ENCODE peak calls at places on chromosomes 5 and 9, in nine cellular contexts. T is endothelial cell of umbilical vein, Q is tibial nerve, N is PC-9, E is heart right ventricle, U is psoas muscle, B is foreskin keratinocyte, G is stomach, O is gastrocnemius medialis. I is an unnamed sample.
A peak's percentile ranks its signal among the peaks of the same experiment; 100 is the strongest.

GRCh38 chr5:59328801-59329296 is 564.7 kb downstream of the PDE4D start:
- DNase-seq in T (peak; percentile 85), Q (no peak), N (no peak), E (peak; percentile 20), U (peak; percentile 69), B (no peak), G (no peak), O (no peak), I (peak; percentile 91)

GRCh38 chr9:679462-679861 is 162.0 kb upstream of the DMRT1 start:
- DNase-seq in T (no peak), Q (no peak), N (no peak), E (no peak), U (no peak), B (no peak), G (no peak), O (no peak), I (no peak)

GRCh38 chr5:98341038-98341710 is 432.3 kb upstream of the RGMB start:
- DNase-seq in T (no peak), Q (no peak), N (no peak), E (no peak), U (no peak), B (peak; percentile 71), G (no peak), O (no peak), I (no peak)

GRCh38 chr5:142888469-142889085 is 118.4 kb downstream of the ARHGAP26 start:
- DNase-seq in T (peak; percentile 55), Q (no peak), N (peak; percentile 50), E (no peak), U (no peak), B (no peak), G (no peak), O (no peak), I (peak; percentile 40)

GRCh38 chr5:137201876-137202275 is 297.2 kb downstream of the SPOCK1 start:
- DNase-seq in T (no peak), Q (no peak), N (no peak), E (no peak), U (no peak), B (no peak), G (no peak), O (peak; percentile 27), I (no peak)

GRCh38 chr5:128085413-128085812 is 1.8 kb downstream of the SLC12A2 start:
- DNase-seq in T (no peak), Q (no peak), N (no peak), E (no peak), U (no peak), B (no peak), G (no peak), O (no peak), I (no peak)

GRCh38 chr9:112278152-112278551 is 55.3 kb downstream of the PTBP3 start:
- DNase-seq in T (no peak), Q (no peak), N (no peak), E (no peak), U (no peak), B (no peak), G (no peak), O (no peak), I (no peak)

GRCh38 chr5:27592231-27592630 is 553.8 kb upstream of the CDH9 start:
- DNase-seq in T (no peak), Q (no peak), N (no peak), E (no peak), U (no peak), B (peak; percentile 18), G (no peak), O (no peak), I (no peak)

GRCh38 chr5:172276214-172276613 is 7.3 kb downstream of the UBTD2 start:
- DNase-seq in T (no peak), Q (no peak), N (peak; percentile 88), E (no peak), U (no peak), B (no peak), G (no peak), O (no peak), I (no peak)

GRCh38 chr5:72646467-72646866 is 139.3 kb upstream of the ZNF366 start:
- DNase-seq in T (no peak), Q (no peak), N (no peak), E (no peak), U (no peak), B (no peak), G (no peak), O (no peak), I (no peak)

GRCh38 chr9:31520301-31521085 is 864.0 kb upstream of the ACO1 start:
- DNase-seq in T (no peak), Q (no peak), N (no peak), E (no peak), U (no peak), B (no peak), G (no peak), O (no peak), I (no peak)

GRCh38 chr9:124615100-124615742 is 108.0 kb upstream of the NR5A1 start:
- DNase-seq in T (no peak), Q (no peak), N (no peak), E (no peak), U (no peak), B (no peak), G (no peak), O (no peak), I (no peak)

GRCh38 chr9:109098221-109098959 is 21.4 kb downstream of the TMEM245 start:
- DNase-seq in T (peak; percentile 97), Q (no peak), N (peak; percentile 75), E (no peak), U (no peak), B (no peak), G (no peak), O (peak; percentile 58), I (peak; percentile 78)

GRCh38 chr9:98087420-98088354 is 31.2 kb downstream of the NANS start:
- DNase-seq in T (peak; percentile 76), Q (no peak), N (no peak), E (peak; percentile 46), U (peak; percentile 64), B (peak; percentile 65), G (peak; percentile 59), O (no peak), I (no peak)

GRCh38 chr9:106864533-106865143 is 1.7 kb downstream of the ZNF462 start:
- DNase-seq in T (peak; percentile 56), Q (no peak), N (no peak), E (no peak), U (no peak), B (no peak), G (no peak), O (no peak), I (peak; percentile 34)

GRCh38 chr9:110405858-110406443 is 68.3 kb upstream of the TXNDC8 start:
- DNase-seq in T (no peak), Q (no peak), N (no peak), E (no peak), U (no peak), B (no peak), G (no peak), O (no peak), I (no peak)
- H3K27me3 ChIP-seq in T (no peaks in the 10 kb centered on the region), Q (no peaks in the 10 kb centered on the region), N (no peaks in the 10 kb centered on the region), E (no peaks in the 10 kb centered on the region), U (no peaks in the 10 kb centered on the region), B (peaks cover 35% of the 10 kb centered on the region), G (no peaks in the 10 kb centered on the region), O (no peaks in the 10 kb centered on the region), I (peaks cover 5% of the 10 kb centered on the region)

DNA sequence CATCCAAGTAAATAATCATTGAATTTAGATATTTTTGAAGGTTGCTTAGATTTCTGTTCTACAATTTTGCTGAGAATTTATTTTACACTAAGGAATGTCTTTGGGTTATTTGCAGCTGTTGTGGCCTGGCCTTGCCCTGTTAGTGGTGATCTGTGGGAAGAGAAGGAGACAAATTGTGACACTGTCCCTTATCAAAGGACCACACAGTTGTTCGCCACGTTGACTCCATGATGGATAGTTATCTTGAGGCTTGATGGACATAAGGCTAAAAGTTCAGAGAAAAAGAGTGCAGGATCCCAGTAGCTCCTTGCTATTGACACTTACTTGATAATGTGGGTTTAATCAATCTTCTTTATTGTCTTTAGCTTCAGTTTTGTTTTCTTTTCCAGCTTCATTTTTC is 186.6 kb upstream of the MEF2C start:
- DNase-seq in T (no peak), Q (no peak), N (no peak), E (no peak), U (no peak), B (no peak), G (no peak), O (no peak), I (peak; percentile 79)
- H3K4me1 ChIP-seq in T (no peaks in the 10 kb centered on the region), Q (no peaks in the 10 kb centered on the region), N (no peaks in the 10 kb centered on the region), E (no peaks in the 10 kb centered on the region), U (peaks cover 16% of the 10 kb centered on the region), B (no peaks in the 10 kb centered on the region), G (no peaks in the 10 kb centered on the region), O (peaks cover 18% of the 10 kb centered on the region), I (peaks cover 51% of the 10 kb centered on the region)

GRCh38 chr5:64340293-64340692 is 165.5 kb upstream of the RGS7BP start:
- DNase-seq in T (no peak), Q (no peak), N (no peak), E (no peak), U (no peak), B (peak; percentile 37), G (no peak), O (no peak), I (no peak)

GRCh38 chr5:64347308-64347707 is 158.5 kb upstream of the RGS7BP start:
- DNase-seq in T (peak; percentile 14), Q (no peak), N (no peak), E (no peak), U (no peak), B (no peak), G (no peak), O (no peak), I (no peak)

GRCh38 chr5:64339776-64340175 is 166.0 kb upstream of the RGS7BP start:
- DNase-seq in T (no peak), Q (no peak), N (no peak), E (no peak), U (no peak), B (peak; percentile 43), G (no peak), O (no peak), I (no peak)

GRCh38 chr5:64344501-64344900 is 161.3 kb upstream of the RGS7BP start:
- DNase-seq in T (no peak), Q (no peak), N (no peak), E (no peak), U (no peak), B (no peak), G (no peak), O (no peak), I (no peak)

DNA sequence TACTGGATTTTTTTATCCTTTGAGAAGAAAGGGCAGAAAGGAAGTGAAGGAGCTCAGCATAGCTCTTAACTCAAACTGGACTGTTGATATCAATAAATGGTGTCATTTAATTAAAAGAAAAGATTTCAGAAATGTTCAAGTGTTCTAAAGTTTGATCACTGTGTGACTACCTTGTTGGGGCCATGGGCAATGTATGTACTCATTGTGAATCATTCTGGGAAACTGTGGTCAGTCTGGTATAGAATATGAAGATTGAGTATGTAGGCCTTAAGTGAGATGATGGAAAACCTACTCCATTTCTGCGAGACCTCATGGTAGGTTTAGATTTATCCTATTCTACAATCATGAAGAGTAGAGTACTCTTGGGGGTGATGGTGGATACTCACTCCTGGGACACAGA is 164.5 kb upstream of the RGS7BP start:
- DNase-seq in T (no peak), Q (no peak), N (no peak), E (no peak), U (no peak), B (no peak), G (no peak), O (no peak), I (no peak)
- H3K27me3 ChIP-seq in T (no peaks in the 10 kb centered on the region), Q (no peaks in the 10 kb centered on the region), N (no peaks in the 10 kb centered on the region), E (no peaks in the 10 kb centered on the region), U (no peaks in the 10 kb centered on the region), B (no peaks in the 10 kb centered on the region), G (no peaks in the 10 kb centered on the region), O (no peaks in the 10 kb centered on the region), I (no peaks in the 10 kb centered on the region)

DNA sequence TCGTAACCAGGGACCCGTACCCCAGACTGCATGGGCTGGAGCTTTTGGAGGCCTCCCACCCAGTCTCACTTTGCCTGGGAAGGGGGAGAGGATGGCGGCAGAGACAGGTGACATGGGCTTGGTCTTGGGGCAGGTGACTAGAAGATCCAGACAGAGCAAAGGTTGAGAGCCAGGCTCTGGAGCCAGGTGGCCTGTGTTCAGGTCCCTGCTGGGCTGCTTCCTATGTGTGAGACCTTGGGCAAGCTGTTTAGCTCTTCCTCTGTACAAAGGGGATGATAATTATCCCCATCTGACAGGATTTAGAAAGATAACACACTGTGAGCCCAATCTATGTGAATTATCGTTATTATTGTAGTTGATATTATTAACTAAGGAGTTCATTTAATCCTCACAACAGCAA is 16.1 kb upstream of the NDST1 start:
- DNase-seq in T (no peak), Q (no peak), N (no peak), E (no peak), U (no peak), B (no peak), G (no peak), O (no peak), I (no peak)
- H3K4me1 ChIP-seq in T (peaks cover 49% of the 10 kb centered on the region), Q (peaks cover 95% of the 10 kb centered on the region), N (peaks cover 58% of the 10 kb centered on the region), E (peaks cover 75% of the 10 kb centered on the region), U (peaks cover 67% of the 10 kb centered on the region), B (peaks cover 57% of the 10 kb centered on the region), G (peaks cover 65% of the 10 kb centered on the region), O (peaks cover 64% of the 10 kb centered on the region), I (peaks cover 15% of the 10 kb centered on the region)